ENCODE peak calls at places on chromosomes 4 and X, in six cellular contexts. One of them, this sample, is unnamed.

GRCh38 chr4:79996950-79997349 is 76.1 kb downstream of the ANTXR2 start:
- DNase-seq in iPS-NIHi11: no peak
- DNase-seq in activated naive CD4-positive, alpha-beta T cell treated with anti-CD3 and anti-CD28 coated beads, Interleukin-2, amount 50 U/mL, for 72 hours: no peak
- DNase-seq in neural progenitor cell: no peak
- DNase-seq in ecto neural progenitor cell: no peak
- DNase-seq in ovary: no peak
- DNase-seq in this sample: no peak

GRCh38 chr4:82484987-82485783 is 54.8 kb downstream of the ENOPH1 start:
- DNase-seq in iPS-NIHi11: no peak
- DNase-seq in activated naive CD4-positive, alpha-beta T cell treated with anti-CD3 and anti-CD28 coated beads, Interleukin-2, amount 50 U/mL, for 72 hours: no peak
- DNase-seq in neural progenitor cell: no peak
- DNase-seq in ecto neural progenitor cell: no peak
- DNase-seq in ovary: no peak
- DNase-seq in this sample: no peak

GRCh38 chrX:55767100-55767499 is 49.6 kb downstream of the RRAGB start:
- DNase-seq in iPS-NIHi11: no peak
- DNase-seq in activated naive CD4-positive, alpha-beta T cell treated with anti-CD3 and anti-CD28 coated beads, Interleukin-2, amount 50 U/mL, for 72 hours: no peak
- DNase-seq in neural progenitor cell: no peak
- DNase-seq in ecto neural progenitor cell: no peak
- DNase-seq in ovary: no peak
- DNase-seq in this sample: no peak

GRCh38 chr4:98524271-98524670 is 134.1 kb downstream of the TSPAN5 start:
- DNase-seq in iPS-NIHi11: no peak
- DNase-seq in activated naive CD4-positive, alpha-beta T cell treated with anti-CD3 and anti-CD28 coated beads, Interleukin-2, amount 50 U/mL, for 72 hours: no peak
- DNase-seq in neural progenitor cell: no peak
- DNase-seq in ecto neural progenitor cell: no peak
- DNase-seq in ovary: no peak
- DNase-seq in this sample: no peak

GRCh38 chrX:140971385-140971784 is 31.0 kb upstream of the SPANXB1 start:
- DNase-seq in iPS-NIHi11: no peak
- DNase-seq in activated naive CD4-positive, alpha-beta T cell treated with anti-CD3 and anti-CD28 coated beads, Interleukin-2, amount 50 U/mL, for 72 hours: no peak
- DNase-seq in neural progenitor cell: no peak
- DNase-seq in ecto neural progenitor cell: no peak
- DNase-seq in ovary: no peak
- DNase-seq in this sample: no peak

GRCh38 chr4:40731792-40732245 is 17.9 kb upstream of the NSUN7 start:
- DNase-seq in iPS-NIHi11: no peak
- DNase-seq in activated naive CD4-positive, alpha-beta T cell treated with anti-CD3 and anti-CD28 coated beads, Interleukin-2, amount 50 U/mL, for 72 hours: no peak
- DNase-seq in neural progenitor cell: no peak
- DNase-seq in ecto neural progenitor cell: no peak
- DNase-seq in ovary: peak
- DNase-seq in this sample: peak

GRCh38 chr4:73751166-73751565 is 10.8 kb downstream of the CXCL8 start:
- DNase-seq in iPS-NIHi11: no peak
- DNase-seq in activated naive CD4-positive, alpha-beta T cell treated with anti-CD3 and anti-CD28 coated beads, Interleukin-2, amount 50 U/mL, for 72 hours: no peak
- DNase-seq in neural progenitor cell: no peak
- DNase-seq in ecto neural progenitor cell: no peak
- DNase-seq in ovary: no peak
- DNase-seq in this sample: no peak

GRCh38 chr4:14196141-14196540 is 568.6 kb upstream of the BOD1L1 start:
- DNase-seq in iPS-NIHi11: peak
- DNase-seq in activated naive CD4-positive, alpha-beta T cell treated with anti-CD3 and anti-CD28 coated beads, Interleukin-2, amount 50 U/mL, for 72 hours: no peak
- DNase-seq in neural progenitor cell: peak
- DNase-seq in ecto neural progenitor cell: peak
- DNase-seq in ovary: peak
- DNase-seq in this sample: peak

GRCh38 chr4:8844976-8845690 is 26.5 kb downstream of the HMX1 start:
- DNase-seq in iPS-NIHi11: no peak
- DNase-seq in activated naive CD4-positive, alpha-beta T cell treated with anti-CD3 and anti-CD28 coated beads, Interleukin-2, amount 50 U/mL, for 72 hours: no peak
- DNase-seq in neural progenitor cell: no peak
- DNase-seq in ecto neural progenitor cell: no peak
- DNase-seq in ovary: peak
- DNase-seq in this sample: no peak